ENCODE peak calls at places on chromosome 4, in four cellular contexts. X, B, D and L are unnamed samples. For H3K9me3 and H3K4me1, the result is how much of the 10 kb centered on the place peaks cover.

GRCh38 chr4:100087743-100088142 is 102.5 kb downstream of the DDIT4L start:
- DNase-seq in X (no peak), D (no peak), B (no peak), L (no peak)

GRCh38 chr4:184824776-184825393 is 883 bp downstream of the ACSL1 start:
- DNase-seq in B (no peak), D (no peak), X (no peak), L (no peak)

GRCh38 chr4:149203256-149204001 is 612.2 kb downstream of the IQCM start:
- DNase-seq in D (no peak), X (no peak), B (no peak), L (no peak)

GRCh38 chr4:7315286-7315685 is 119.4 kb downstream of the PSAPL1 start:
- DNase-seq in X (no peak), B (no peak), D (no peak), L (no peak)

GRCh38 chr4:48483006-48483776 is at the start of gene SLC10A4:
- DNase-seq in X (no peak), B (peak), D (no peak), L (no peak)

GRCh38 chr4:62449538-62449937 is 1249.4 kb downstream of the ADGRL3 start:
- DNase-seq in B (no peak), D (no peak), X (no peak), L (no peak)

GRCh38 chr4:104063341-104063740 is 343.6 kb upstream of the TACR3 start:
- DNase-seq in B (no peak), X (no peak), D (no peak), L (no peak)

GRCh38 chr4:109435635-109436034 is 2.0 kb downstream of the SEC24B start:
- DNase-seq in X (no peak), D (no peak), B (no peak), L (no peak)

GRCh38 chr4:153741529-153741928 is 18.3 kb downstream of the RNF175 start:
- DNase-seq in B (no peak), X (no peak), D (no peak), L (no peak)

GRCh38 chr4:114378306-114378903 is 220.2 kb upstream of the UGT8 start:
- DNase-seq in X (peak), D (no peak), B (no peak), L (no peak)

GRCh38 chr4:57190651-57191481 is 80.7 kb upstream of the IGFBP7 start:
- DNase-seq in D (peak), X (peak), B (peak), L (no peak)

GRCh38 chr4:41318839-41319530 is 62.3 kb downstream of the UCHL1 start:
- DNase-seq in B (no peak), D (no peak), X (no peak), L (peak)

GRCh38 chr4:81460115-81460836 is 11.4 kb downstream of the RASGEF1B start:
- DNase-seq in B (no peak), X (no peak), D (no peak), L (no peak)

GRCh38 chr4:37825943-37826281 is 574 bp upstream of the PGM2 start:
- DNase-seq in B (no peak), D (no peak), X (no peak), L (peak)

GRCh38 chr4:123017636-123018390 is 95.4 kb upstream of the NUDT6 start:
- DNase-seq in B (no peak), D (no peak), X (no peak), L (no peak)

GRCh38 chr4:122458625-122459024 is 2.1 kb upstream of the IL2 start:
- DNase-seq in B (peak), D (no peak), X (no peak), L (peak)

GRCh38 chr4:74555231-74555630 is 110.3 kb downstream of the AREG start:
- DNase-seq in X (no peak), B (no peak), D (no peak), L (no peak)

GRCh38 chr4:76533314-76533713 is 98.3 kb downstream of the SHROOM3 start:
- DNase-seq in D (no peak), X (no peak), B (no peak), L (no peak)

GRCh38 chr4:149749769-149750168 is 65.9 kb downstream of the IQCM start:
- DNase-seq in B (no peak), X (no peak), D (no peak), L (no peak)

GRCh38 chr4:137558951-137559350 is 26.7 kb upstream of the PCDH18 start:
- DNase-seq in B (no peak), X (no peak), D (no peak), L (no peak)

GRCh38 chr4:113682730-113683129 is 78.8 kb downstream of the CAMK2D start:
- DNase-seq in X (no peak), D (no peak), B (no peak), L (no peak)

GRCh38 chr4:110184124-110184790 is 14.2 kb downstream of the ELOVL6 start:
- DNase-seq in B (peak), D (peak), X (no peak), L (no peak)

GRCh38 chr4:126023946-126024345 is 709.2 kb downstream of the FAT4 start:
- DNase-seq in X (no peak), D (no peak), B (no peak), L (no peak)

GRCh38 chr4:172995161-172995560 is 173.4 kb upstream of the GALNT7 start:
- DNase-seq in B (no peak), D (no peak), X (no peak), L (no peak)

GRCh38 chr4:180542445-180543100 is 1700.6 kb upstream of the TENM3 start:
- DNase-seq in X (no peak), B (no peak), D (no peak), L (peak)

GRCh38 chr4:125155251-125155650 is 159.5 kb upstream of the FAT4 start:
- DNase-seq in X (no peak), D (no peak), B (no peak), L (no peak)

GRCh38 chr4:63831590-63831989 is 577.7 kb downstream of the TECRL start:
- DNase-seq in D (no peak), B (no peak), X (no peak), L (no peak)

GRCh38 chr4:15161439-15161838 is 159.2 kb downstream of the CPEB2 start:
- DNase-seq in X (no peak), B (no peak), D (no peak), L (no peak)

GRCh38 chr4:170667814-170668213 is 578.1 kb upstream of the AADAT start:
- DNase-seq in D (no peak), B (no peak), X (no peak), L (no peak)

GRCh38 chr4:141668200-141668599 is 31.8 kb downstream of the IL15 start:
- DNase-seq in X (no peak), B (no peak), D (no peak), L (no peak)

GRCh38 chr4:127007336-127007735 is 625.4 kb upstream of the INTU start:
- DNase-seq in D (no peak), X (no peak), B (no peak), L (no peak)

GRCh38 chr4:84944952-84945351 is 21.5 kb downstream of the WDFY3 start:
- DNase-seq in X (no peak), B (no peak), D (no peak), L (no peak)

GRCh38 chr4:100876546-100876945 is 358.7 kb upstream of the EMCN start:
- DNase-seq in B (no peak), D (no peak), X (no peak), L (no peak)

GRCh38 chr4:158169516-158169915 is 3.3 kb downstream of the GASK1B start:
- DNase-seq in B (no peak), X (no peak), D (no peak), L (no peak)

DNA sequence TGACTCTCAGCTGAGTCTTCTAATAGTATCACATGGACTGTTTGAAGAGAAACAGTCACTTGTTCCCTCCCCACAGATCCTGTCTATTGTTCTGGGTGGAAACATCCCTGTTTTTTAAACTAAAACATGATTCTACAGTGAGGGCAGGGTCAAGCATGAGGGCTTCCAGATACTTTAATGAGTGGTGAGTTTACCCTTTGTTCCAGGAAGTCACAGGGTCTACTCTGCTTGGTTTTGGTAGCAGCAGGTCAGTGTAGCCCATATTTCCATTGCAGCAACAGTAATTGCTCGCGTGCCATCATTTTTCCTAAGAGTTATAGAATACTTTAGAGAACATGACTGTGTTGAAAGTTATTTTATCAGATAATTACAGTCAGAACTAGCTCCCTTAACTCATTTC is 87.4 kb downstream of the ZNF732 start:
- DNase-seq in B (no peak), X (no peak), D (no peak), L (no peak)
- H3K9me3 ChIP-seq in B (under half), X (under half), D (under half), L (under half)

GRCh38 chr4:148059617-148060180 is 327.8 kb downstream of the ARHGAP10 start:
- DNase-seq in D (no peak), X (peak), B (no peak), L (no peak)
- H3K4me1 ChIP-seq in D (under half), X (under half), B (under half), L (under half)

DNA sequence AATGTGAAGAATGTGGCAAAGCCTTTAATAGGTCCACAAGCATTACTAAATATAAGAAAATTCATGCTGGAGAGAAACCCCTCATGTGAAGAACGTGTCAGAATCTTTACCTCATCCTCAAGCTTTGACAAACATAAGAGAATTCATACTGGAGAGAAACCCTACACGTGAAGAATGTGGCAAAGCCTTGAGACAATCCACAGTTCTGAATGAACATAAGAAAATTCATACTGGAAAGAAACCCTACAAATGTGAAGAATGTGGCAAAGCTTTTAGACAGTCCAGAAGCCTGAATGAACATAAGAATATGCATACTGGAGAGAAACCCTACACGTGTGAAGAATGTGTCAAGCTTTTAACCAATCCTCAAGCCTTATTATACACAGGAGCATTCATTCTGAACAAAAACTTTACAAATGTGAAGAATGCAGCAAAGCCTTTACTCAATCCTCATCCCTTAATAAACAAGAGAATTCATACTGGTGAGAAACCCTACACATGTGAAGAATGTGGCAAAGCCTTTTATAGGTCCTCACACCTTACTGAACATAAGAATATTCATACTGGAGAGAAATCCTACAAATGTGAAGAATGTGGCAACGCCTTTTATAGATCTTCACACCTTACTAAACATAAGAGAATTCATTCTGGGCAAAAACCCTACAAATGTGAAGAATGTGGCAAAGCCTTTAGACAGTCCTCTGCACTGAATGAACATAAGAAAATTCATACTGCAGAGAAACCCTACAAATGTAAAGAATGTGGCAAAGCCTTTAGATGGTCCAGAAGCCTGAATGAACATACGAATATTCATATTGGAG is 51.1 kb downstream of the ZNF732 start:
- DNase-seq in B (no peak), D (no peak), X (no peak), L (no peak)
- H3K9me3 ChIP-seq in B (half or more), D (half or more), X (half or more), L (under half)

DNA sequence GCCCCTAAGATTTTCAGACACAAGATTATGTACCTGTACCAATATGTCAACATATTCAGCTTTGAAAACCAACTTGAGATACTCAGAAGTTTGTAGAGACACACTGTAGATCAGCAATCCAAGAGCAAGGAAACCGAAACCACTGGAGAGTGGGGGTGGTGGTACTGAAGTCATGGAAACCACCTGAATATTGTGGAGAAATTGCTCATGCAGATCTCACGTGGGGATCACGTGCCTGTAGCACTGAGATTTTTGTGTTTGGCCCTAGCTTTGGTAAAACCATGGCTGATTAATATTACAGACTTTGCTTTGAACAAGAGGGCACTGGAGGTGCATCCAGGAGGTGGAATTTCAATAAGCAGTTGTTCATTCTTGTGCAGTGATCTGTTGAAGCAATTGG is 47.2 kb downstream of the GBA3 start:
- DNase-seq in D (no peak), B (no peak), X (no peak), L (no peak)
- H3K4me1 ChIP-seq in D (under half), B (under half), X (under half), L (under half)

DNA sequence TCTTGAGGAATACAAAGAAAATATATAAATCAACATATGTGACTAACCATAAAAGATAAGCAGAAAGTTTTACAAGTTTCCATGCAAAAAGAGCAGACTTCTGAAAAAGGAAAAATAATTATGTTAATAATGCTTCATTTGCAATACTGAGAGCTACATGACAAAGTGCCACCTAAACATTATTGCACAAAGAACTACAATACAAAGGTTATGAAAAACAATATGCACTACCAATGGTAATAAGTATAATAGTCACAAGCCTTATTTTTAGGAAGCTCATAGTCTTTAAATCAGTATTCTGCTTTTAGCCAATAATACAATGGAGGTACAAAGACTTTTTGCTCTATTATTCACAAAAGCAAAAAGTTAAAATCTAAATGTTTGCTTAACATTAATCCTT is 411.2 kb downstream of the TLL1 start:
- DNase-seq in B (no peak), D (no peak), X (no peak), L (no peak)
- H3K9me3 ChIP-seq in B (under half), D (under half), X (under half), L (under half)

GRCh38 chr4:78562687-78563086 is 11.1 kb downstream of the ANXA3 start:
- DNase-seq in B (no peak), X (no peak), D (no peak), L (no peak)
- H3K4me1 ChIP-seq in B (under half), X (under half), D (under half), L (half or more)

DNA sequence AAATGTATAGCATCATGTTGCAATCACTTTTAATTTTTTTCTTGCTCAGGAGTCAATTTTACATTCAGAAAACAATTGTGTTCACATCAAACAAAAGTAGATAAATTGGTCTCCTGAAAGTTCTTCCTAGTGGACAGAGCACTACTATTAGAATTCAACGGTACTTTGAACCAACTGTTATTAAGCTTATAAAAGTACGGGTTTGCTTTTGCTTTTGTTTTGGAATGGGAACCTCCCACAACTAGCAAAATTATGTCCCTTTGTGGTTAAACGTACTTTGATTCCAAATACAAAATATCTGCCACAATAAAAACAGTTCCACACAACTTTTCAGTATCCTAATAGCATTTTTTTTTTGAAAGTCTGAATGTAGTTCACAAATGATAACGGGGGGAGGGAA is 8.6 kb upstream of the MAPK10 start:
- DNase-seq in B (no peak), X (no peak), D (no peak), L (no peak)
- H3K9me3 ChIP-seq in B (under half), X (under half), D (under half), L (under half)

GRCh38 chr4:169663894-169664293 is 43.5 kb downstream of the CLCN3 start:
- DNase-seq in D (no peak), B (no peak), X (no peak), L (no peak)

GRCh38 chr4:169664615-169665014 is 44.2 kb downstream of the CLCN3 start:
- DNase-seq in X (no peak), D (no peak), B (no peak), L (no peak)

GRCh38 chr4:169662226-169662625 is 41.8 kb downstream of the CLCN3 start:
- DNase-seq in B (no peak), X (no peak), D (no peak), L (no peak)

GRCh38 chr4:169665039-169665732 is 44.8 kb downstream of the CLCN3 start:
- DNase-seq in D (no peak), X (no peak), B (no peak), L (no peak)

GRCh38 chr4:169663402-169663801 is 43.0 kb downstream of the CLCN3 start:
- DNase-seq in X (no peak), D (no peak), B (no peak), L (no peak)
- H3K4me1 ChIP-seq in X (half or more), D (under half), B (under half), L (under half)